ENCODE peak calls at places on chromosomes 3 and 15, in five cellular contexts. F, E, D, H and U are unnamed samples.

GRCh38 chr15:52288051-52288942 is 7.3 kb downstream of the MYO5C start:
- DNase-seq in F (peak; percentile 97), E (no peak), D (peak; percentile 91), H (no peak), U (peak; percentile 90)

GRCh38 chr15:88215249-88215648 is 41.3 kb downstream of the NTRK3 start:
- DNase-seq in F (no peak), E (no peak), D (no peak), H (no peak), U (no peak)

GRCh38 chr3:192063570-192063969 is 602.6 kb downstream of the PYDC2 start:
- DNase-seq in F (no peak), E (peak; percentile 45), D (no peak), H (no peak), U (peak; percentile 27)

GRCh38 chr15:76108021-76108723 is 48.4 kb downstream of the TMEM266 start:
- DNase-seq in F (no peak), E (no peak), D (no peak), H (no peak), U (peak; percentile 20)

GRCh38 chr15:22927761-22928160 is 52.4 kb downstream of the CYFIP1 start:
- DNase-seq in F (no peak), E (no peak), D (no peak), H (no peak), U (peak; percentile 80)

GRCh38 chr15:45114076-45114750 is at the start of the genes DUOX2 and DUOXA2:
- DNase-seq in F (no peak), E (no peak), D (no peak), H (no peak), U (no peak)

GRCh38 chr3:123870033-123870432 is 14.1 kb downstream of the MYLK start:
- DNase-seq in F (no peak), E (no peak), D (no peak), H (no peak), U (no peak)

GRCh38 chr3:155244699-155245098 is 48.8 kb downstream of the STRIT1 start:
- DNase-seq in F (no peak), E (no peak), D (no peak), H (no peak), U (no peak)

GRCh38 chr3:10196389-10197052 is 31.8 kb downstream of the IRAK2 start:
- DNase-seq in F (no peak), E (peak; percentile 40), D (no peak), H (no peak), U (no peak)

GRCh38 chr3:129224984-129225393 is 24.4 kb upstream of the COPG1 start:
- DNase-seq in F (peak; percentile 86), E (no peak), D (peak; percentile 75), H (no peak), U (no peak)

GRCh38 chr3:142863010-142863787 is 25.7 kb downstream of the PCOLCE2 start:
- DNase-seq in F (no peak), E (no peak), D (no peak), H (no peak), U (no peak)

GRCh38 chr3:42631650-42632049 is 21.8 kb upstream of the ZBTB47 start:
- DNase-seq in F (no peak), E (no peak), D (no peak), H (no peak), U (no peak)

GRCh38 chr3:160564205-160564922 is 1.0 kb downstream of the KPNA4 start:
- DNase-seq in F (peak; percentile 12), E (no peak), D (peak; percentile 14), H (no peak), U (no peak)

GRCh38 chr3:55947406-55947805 is 460.3 kb upstream of the WNT5A start:
- DNase-seq in F (no peak), E (no peak), D (no peak), H (no peak), U (no peak)

GRCh38 chr3:169327969-169328368 is 335.5 kb downstream of the MECOM start:
- DNase-seq in F (peak; percentile 31), E (no peak), D (peak; percentile 17), H (no peak), U (no peak)

GRCh38 chr15:82778755-82779154 is 27.1 kb downstream of the FSD2 start:
- DNase-seq in F (no peak), E (no peak), D (no peak), H (no peak), U (no peak)

GRCh38 chr3:177770821-177771220 is 573.5 kb upstream of the TBL1XR1 start:
- DNase-seq in F (no peak), E (no peak), D (no peak), H (no peak), U (no peak)

GRCh38 chr3:4888913-4889846 is 90.1 kb upstream of the BHLHE40 start:
- DNase-seq in F (no peak), E (peak; percentile 71), D (no peak), H (no peak), U (no peak)

GRCh38 chr3:176867681-176868663 is 329.3 kb downstream of the TBL1XR1 start:
- DNase-seq in F (no peak), E (no peak), D (peak; percentile 52), H (no peak), U (no peak)

GRCh38 chr3:134486577-134487041 is 752 bp downstream of the CEP63 start:
- DNase-seq in F (peak; percentile 20), E (no peak), D (no peak), H (no peak), U (no peak)

DNA sequence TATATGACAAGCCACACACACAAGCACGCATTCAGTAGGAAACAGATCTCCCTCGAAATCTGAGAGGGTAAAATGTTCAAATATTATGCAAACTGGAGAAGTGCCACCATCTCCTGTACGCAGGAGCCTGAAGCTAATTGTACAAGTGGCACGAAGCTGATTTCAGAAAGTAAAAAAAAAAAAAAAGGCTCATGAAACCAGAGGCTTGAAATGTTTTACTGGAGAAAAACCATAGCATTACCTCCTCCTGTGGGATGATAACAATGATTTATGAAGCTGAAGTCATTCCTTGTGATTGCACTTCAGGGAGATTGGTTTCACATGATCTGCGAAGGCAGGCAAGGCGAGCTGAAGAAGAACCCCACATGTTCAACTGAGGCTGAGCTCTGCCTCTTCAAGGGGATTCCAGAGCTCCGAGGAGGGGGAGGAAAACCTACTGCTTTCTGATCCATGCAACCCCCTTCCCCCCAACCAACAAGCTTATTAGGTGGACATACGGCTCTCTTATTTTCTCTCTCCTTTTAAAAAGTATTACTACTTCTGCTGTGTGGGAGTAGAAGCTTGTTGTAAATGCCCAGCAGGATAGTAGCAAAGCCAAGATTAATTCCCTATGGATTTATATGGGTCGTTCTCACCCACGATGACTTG is 101.1 kb downstream of the GREM1 start:
- DNase-seq in F (no peak), E (no peak), D (no peak), H (no peak), U (no peak)
- H3K4me3 ChIP-seq in F (no peak overlapping the region), E (no peak overlapping the region), D (no peak overlapping the region), H (no peak overlapping the region), U (no peak overlapping the region)

GRCh38 chr3:100852882-100853281 is 140.3 kb downstream of the ABI3BP start:
- DNase-seq in F (no peak), E (no peak), D (no peak), H (no peak), U (no peak)
- H3K4me1 ChIP-seq in F (no peaks in the 10 kb centered on the region), E (no peaks in the 10 kb centered on the region), D (no peaks in the 10 kb centered on the region), H (no peaks in the 10 kb centered on the region), U (no peaks in the 10 kb centered on the region)

DNA sequence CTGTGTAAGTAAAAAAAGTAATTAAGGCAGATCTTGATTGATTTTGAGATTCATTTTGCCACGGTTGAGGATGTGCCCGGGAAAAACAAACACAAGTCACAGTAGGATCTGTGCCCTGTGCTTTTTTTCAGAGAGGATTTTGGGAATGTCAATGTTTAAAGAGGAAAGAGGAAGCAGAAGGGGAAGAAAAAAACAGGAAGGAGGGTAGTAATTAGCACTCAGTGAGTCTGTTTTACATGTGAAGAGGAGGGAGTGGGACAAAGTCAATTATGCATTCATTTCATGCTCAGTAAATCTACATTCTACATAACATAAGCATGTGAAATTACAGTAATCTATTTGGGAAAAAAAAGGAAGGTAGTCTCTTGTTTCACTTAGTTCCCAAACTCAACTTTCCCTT is 18.3 kb upstream of the CD200 start:
- DNase-seq in F (no peak), E (no peak), D (no peak), H (no peak), U (no peak)
- TF ChIP-seq POLR2A in F (no peak), E (no peak), D (no peak), H (no peak), U (no peak)

GRCh38 chr3:119782435-119782834 is 534 bp downstream of the NR1I2 start:
- DNase-seq in F (no peak), E (no peak), D (no peak), H (no peak), U (no peak)
- H3K4me3 ChIP-seq in F (no peak overlapping the region), E (no peak overlapping the region), D (no peak overlapping the region), H (no peak overlapping the region), U (no peak overlapping the region)

GRCh38 chr3:156685198-156685597 is 10.8 kb downstream of the TIPARP start:
- DNase-seq in F (peak; percentile 46), E (no peak), D (no peak), H (no peak), U (no peak)

GRCh38 chr3:156682491-156682890 is 8.1 kb downstream of the TIPARP start:
- DNase-seq in F (no peak), E (no peak), D (no peak), H (no peak), U (no peak)

GRCh38 chr3:156680243-156680930 is 6.0 kb downstream of the TIPARP start:
- DNase-seq in F (no peak), E (no peak), D (no peak), H (no peak), U (no peak)

GRCh38 chr3:156681003-156681402 is 6.6 kb downstream of the TIPARP start:
- DNase-seq in F (peak; percentile 86), E (no peak), D (peak; percentile 91), H (no peak), U (peak; percentile 35)

DNA sequence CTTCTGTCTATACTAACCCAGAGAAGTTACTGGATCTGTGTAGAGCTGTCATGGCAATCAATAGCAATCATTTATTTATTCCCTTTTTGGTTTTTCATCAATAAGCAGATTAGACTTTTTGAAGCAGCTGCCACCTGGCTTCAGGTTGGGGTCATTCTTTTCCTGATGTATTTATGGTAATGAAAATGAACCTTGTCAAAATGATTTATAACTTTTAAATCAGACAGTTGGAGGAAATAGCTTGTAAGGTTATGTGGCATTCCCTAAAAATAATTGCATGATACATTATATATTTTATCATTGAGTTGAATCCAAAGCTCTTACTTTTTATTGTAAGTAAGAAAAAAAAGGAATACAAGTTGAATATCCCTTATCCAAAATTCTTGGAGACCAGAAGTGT is 8.6 kb downstream of the TIPARP start:
- DNase-seq in F (no peak), E (no peak), D (no peak), H (no peak), U (no peak)
- H3K4me1 ChIP-seq in F (peaks cover 84% of the 10 kb centered on the region), E (peaks cover 48% of the 10 kb centered on the region), D (peaks cover 17% of the 10 kb centered on the region), H (no peaks in the 10 kb centered on the region), U (peaks cover 59% of the 10 kb centered on the region)

DNA sequence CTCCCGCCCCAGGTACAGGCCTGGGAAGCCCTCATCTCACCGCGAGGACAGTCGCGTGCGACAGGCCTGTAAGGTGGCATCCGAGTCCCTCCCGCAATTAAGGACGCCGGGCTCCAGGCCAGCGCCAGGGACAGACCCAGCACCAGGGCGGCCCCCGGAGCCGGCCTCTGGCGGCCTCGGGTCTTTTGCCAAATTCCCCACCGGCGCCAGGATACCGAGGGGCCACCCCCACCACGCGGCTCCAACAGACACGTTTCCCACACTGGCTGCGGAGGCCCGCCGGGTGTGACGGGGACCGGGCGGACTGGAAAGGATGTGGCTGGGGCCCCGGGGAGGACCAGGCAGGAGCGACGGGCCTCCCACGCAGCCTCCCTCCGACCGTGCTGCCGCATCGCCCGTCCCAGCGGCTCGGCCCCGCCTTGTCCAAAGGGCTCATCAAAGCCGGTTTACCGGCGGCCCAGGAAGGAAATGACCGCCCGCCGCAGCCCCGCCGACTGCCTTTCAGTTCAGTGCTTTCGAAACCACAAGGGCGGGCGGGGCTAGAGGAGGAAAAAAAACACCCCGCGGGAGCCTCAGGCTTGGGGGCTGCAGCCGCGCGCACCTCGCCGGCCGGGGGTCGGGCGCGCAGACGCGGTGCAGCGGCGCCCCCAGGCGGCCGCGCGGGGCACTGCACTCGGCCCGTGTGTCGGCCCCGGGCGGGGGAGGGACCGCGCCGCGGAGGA is 11.2 kb downstream of the XXYLT1 start:
- DNase-seq in F (peak; percentile 54), E (peak; percentile 69), D (peak; percentile 85), H (no peak), U (peak; percentile 97)
- TF ChIP-seq POLR2A in F (no peak), E (peak; percentile 85), D (peak; percentile 47), H (no peak), U (peak; percentile 73)